ENCODE peak calls at places on chromosome 5, in seven cellular contexts. T is H1, E is mesenchymal stem cell, Z is IMR-90, Y is neuronal stem cell, L is H9, S is trophoblast cell. F is an unnamed sample.

GRCh38 chr5:142906863-142907671 is 136.9 kb downstream of the ARHGAP26 start:
- DNase-seq in T (no peak), E (peak), Z (peak), Y (no peak), L (no peak), S (no peak), F (no peak)

GRCh38 chr5:91018185-91018584 is 364.9 kb downstream of the ARRDC3 start:
- DNase-seq in T (no peak), E (peak), Z (peak), Y (no peak), L (no peak), S (peak), F (peak)

GRCh38 chr5:74127377-74128338 is 501.7 kb downstream of the ARHGEF28 start:
- DNase-seq in T (no peak), E (no peak), Z (peak), Y (no peak), L (no peak), S (peak), F (peak)

GRCh38 chr5:111004291-111004690 is 67.2 kb upstream of the TSLP start:
- DNase-seq in T (no peak), E (no peak), Z (no peak), Y (no peak), L (no peak), S (peak), F (no peak)

GRCh38 chr5:10626473-10627013 is 62.7 kb downstream of the ANKRD33B start:
- DNase-seq in T (no peak), E (peak), Z (peak), Y (no peak), L (no peak), S (peak), F (no peak)

GRCh38 chr5:23026252-23027170 is 173.4 kb upstream of the CDH12 start:
- DNase-seq in T (no peak), E (peak), Z (no peak), Y (no peak), L (no peak), S (no peak), F (no peak)

GRCh38 chr5:135966790-135967189 is 12.0 kb upstream of the LECT2 start:
- DNase-seq in T (no peak), E (no peak), Z (no peak), Y (no peak), L (no peak), S (no peak), F (no peak)

GRCh38 chr5:102764381-102765005 is 9.4 kb downstream of the PAM start:
- DNase-seq in T (no peak), E (no peak), Z (no peak), Y (no peak), L (no peak), S (peak), F (no peak)

GRCh38 chr5:58365791-58366190 is 94.1 kb downstream of the PLK2 start:
- DNase-seq in T (no peak), E (no peak), Z (no peak), Y (no peak), L (no peak), S (no peak), F (no peak)

GRCh38 chr5:113059232-113059805 is 82.7 kb downstream of the DCP2 start:
- DNase-seq in T (no peak), E (peak), Z (peak), Y (no peak), L (peak), S (no peak), F (no peak)

GRCh38 chr5:96640696-96641095 is 21.5 kb upstream of the CAST start:
- DNase-seq in T (no peak), E (no peak), Z (no peak), Y (no peak), L (no peak), S (no peak), F (no peak)

GRCh38 chr5:178632305-178632704 is 5.5 kb upstream of the CLK4 start:
- DNase-seq in T (no peak), E (no peak), Z (no peak), Y (no peak), L (no peak), S (no peak), F (no peak)

GRCh38 chr5:178641711-178642110 is 14.9 kb upstream of the CLK4 start:
- DNase-seq in T (no peak), E (no peak), Z (no peak), Y (no peak), L (no peak), S (no peak), F (no peak)

GRCh38 chr5:178642351-178642909 is 15.6 kb upstream of the CLK4 start:
- DNase-seq in T (no peak), E (peak), Z (peak), Y (no peak), L (no peak), S (peak), F (no peak)

GRCh38 chr5:178640331-178641045 is 13.6 kb upstream of the CLK4 start:
- DNase-seq in T (no peak), E (no peak), Z (no peak), Y (no peak), L (no peak), S (peak), F (no peak)

GRCh38 chr5:178637356-178638069 is 10.7 kb upstream of the CLK4 start:
- DNase-seq in T (no peak), E (no peak), Z (no peak), Y (no peak), L (no peak), S (no peak), F (no peak)
- H2BK120ac ChIP-seq in T (no peak), E (no peak), Z (no peak), Y (no peak), L (no peak), S (no peak), F (no peak)

GRCh38 chr5:78677777-78678668 is 29.5 kb upstream of the LHFPL2 start:
- DNase-seq in T (no peak), E (peak), Z (peak), Y (no peak), L (no peak), S (peak), F (peak)
- H3K4me2 ChIP-seq in T (no peak), E (no peak), Z (peak), Y (no peak), L (no peak), S (no peak), F (no peak)

DNA sequence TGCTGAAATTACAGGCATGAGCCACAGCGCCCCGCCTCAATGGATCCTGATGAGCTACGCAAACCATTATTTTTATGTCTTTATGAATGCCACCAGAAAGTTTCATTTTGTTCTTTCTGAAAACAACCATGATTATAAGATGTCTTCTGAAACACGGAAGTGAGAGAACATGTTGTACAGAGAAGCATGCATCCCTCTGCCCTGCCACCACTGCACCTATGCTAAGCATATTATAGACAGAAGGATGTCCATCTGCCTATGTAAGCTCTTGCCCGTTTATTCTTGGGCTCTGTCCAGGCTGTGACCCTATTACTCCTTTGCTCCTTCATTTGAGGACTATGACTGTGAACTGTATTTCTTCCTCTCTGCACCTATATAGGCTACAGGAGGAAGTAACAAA is 74.3 kb downstream of the GRAMD2B start:
- DNase-seq in T (no peak), E (no peak), Z (no peak), Y (no peak), L (no peak), S (no peak), F (no peak)
- H2BK120ac ChIP-seq in T (no peak), E (no peak), Z (no peak), Y (no peak), L (no peak), S (no peak), F (no peak)

GRCh38 chr5:150057996-150058395 is 28.4 kb downstream of the CSF1R start:
- DNase-seq in T (no peak), E (no peak), Z (peak), Y (no peak), L (no peak), S (no peak), F (peak)
- H3K4me2 ChIP-seq in T (peak), E (no peak), Z (no peak), Y (no peak), L (no peak), S (no peak), F (no peak)

GRCh38 chr5:56253924-56254323 is 20.8 kb upstream of the ANKRD55 start:
- DNase-seq in T (no peak), E (no peak), Z (no peak), Y (no peak), L (no peak), S (no peak), F (no peak)
- H2BK120ac ChIP-seq in T (no peak), E (no peak), Z (peak), Y (no peak), L (no peak), S (no peak), F (no peak)

GRCh38 chr5:157150995-157151394 is 8.3 kb upstream of the MED7 start:
- DNase-seq in T (no peak), E (no peak), Z (no peak), Y (no peak), L (no peak), S (no peak), F (no peak)
- H3K4me2 ChIP-seq in T (no peak), E (no peak), Z (no peak), Y (no peak), L (no peak), S (no peak), F (no peak)

GRCh38 chr5:43006411-43007202 is 33.5 kb downstream of the ANXA2R start:
- DNase-seq in T (no peak), E (no peak), Z (peak), Y (no peak), L (no peak), S (no peak), F (no peak)

GRCh38 chr5:42995152-42995751 is 44.9 kb downstream of the ANXA2R start:
- DNase-seq in T (no peak), E (no peak), Z (peak), Y (no peak), L (no peak), S (no peak), F (no peak)

GRCh38 chr5:43001748-43002147 is 38.4 kb downstream of the ANXA2R start:
- DNase-seq in T (no peak), E (no peak), Z (no peak), Y (no peak), L (no peak), S (no peak), F (no peak)

GRCh38 chr5:43000198-43000840 is 39.8 kb downstream of the ANXA2R start:
- DNase-seq in T (no peak), E (peak), Z (peak), Y (no peak), L (peak), S (peak), F (peak)

GRCh38 chr5:43000914-43001313 is 39.2 kb downstream of the ANXA2R start:
- DNase-seq in T (no peak), E (no peak), Z (no peak), Y (no peak), L (peak), S (no peak), F (peak)
- H2BK120ac ChIP-seq in T (no peak), E (no peak), Z (no peak), Y (no peak), L (no peak), S (no peak), F (no peak)

DNA sequence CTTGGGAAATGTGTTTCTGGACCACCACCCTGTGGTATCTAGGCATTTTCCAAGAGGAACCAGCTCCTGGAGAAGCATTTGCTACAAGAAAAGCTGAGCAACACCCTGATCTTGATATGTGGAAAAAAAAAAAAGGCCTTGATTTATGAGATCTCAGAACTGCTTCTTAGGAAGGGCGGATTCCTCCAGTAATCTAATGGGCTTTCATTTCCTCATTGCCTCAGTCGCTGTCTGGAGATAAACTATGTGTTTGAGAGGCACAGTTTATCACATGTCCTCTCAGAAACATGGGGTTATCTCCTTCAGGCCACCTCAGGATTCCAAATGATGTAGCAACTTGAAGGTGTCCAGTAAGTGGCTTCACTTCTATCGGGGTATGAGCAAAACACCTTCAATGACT is 56.5 kb upstream of the ZNF622 start:
- DNase-seq in T (no peak), E (no peak), Z (no peak), Y (no peak), L (no peak), S (no peak), F (no peak)
- H3K4me2 ChIP-seq in T (no peak), E (no peak), Z (no peak), Y (no peak), L (no peak), S (no peak), F (no peak)

GRCh38 chr5:16668194-16668593 is 51.4 kb upstream of the RETREG1 start:
- DNase-seq in T (no peak), E (no peak), Z (no peak), Y (no peak), L (no peak), S (no peak), F (no peak)
- H2BK120ac ChIP-seq in T (no peak), E (no peak), Z (no peak), Y (no peak), L (no peak), S (no peak), F (no peak)

GRCh38 chr5:5755888-5756287 is 333.4 kb downstream of the ICE1 start:
- DNase-seq in T (no peak), E (no peak), Z (no peak), Y (no peak), L (no peak), S (no peak), F (no peak)
- H3K4me2 ChIP-seq in T (no peak), E (no peak), Z (no peak), Y (no peak), L (no peak), S (no peak), F (no peak)